ENCODE peak calls at places on chromosomes 12 and 14, in five cellular contexts. O, B, M, K and U are unnamed samples. For H3K4me1, the result is how much of the 10 kb centered on the place peaks cover.

GRCh38 chr12:3271146-3271545 is 194.0 kb downstream of the TSPAN9 start:
- DNase-seq in K (no peak), O (no peak), B (no peak), M (no peak), U (no peak)

GRCh38 chr14:60093606-60094005 is 1.9 kb downstream of the PCNX4 start:
- DNase-seq in O (no peak), B (no peak), M (no peak), K (no peak), U (no peak)

GRCh38 chr14:62711351-62712023 is 333.8 kb downstream of the KCNH5 start:
- DNase-seq in K (no peak), O (no peak), M (no peak), B (no peak), U (no peak)

GRCh38 chr12:22615963-22616501 is 8.9 kb upstream of the ETNK1 start:
- DNase-seq in M (no peak), K (no peak), B (no peak), O (no peak), U (no peak)

GRCh38 chr12:6890789-6891624 is 13.6 kb upstream of the LRRC23 start:
- DNase-seq in K (peak), O (peak), B (peak), M (peak), U (peak)

GRCh38 chr14:34252227-34252626 is 209.8 kb downstream of the SPTSSA start:
- DNase-seq in O (no peak), M (no peak), K (no peak), B (no peak), U (no peak)

GRCh38 chr14:27056586-27056985 is 458.8 kb upstream of the NOVA1 start:
- DNase-seq in O (no peak), M (no peak), B (no peak), K (no peak), U (no peak)

GRCh38 chr12:107411792-107412535 is 273.6 kb upstream of the PWP1 start:
- DNase-seq in M (no peak), K (no peak), B (no peak), O (no peak), U (no peak)

GRCh38 chr14:76083796-76084195 is 67.9 kb upstream of the GPATCH2L start:
- DNase-seq in M (peak), K (no peak), B (no peak), O (no peak), U (no peak)

GRCh38 chr12:1839956-1840550 is 19.7 kb downstream of the LRTM2 start:
- DNase-seq in B (no peak), M (no peak), O (no peak), K (peak), U (no peak)

GRCh38 chr12:22228022-22228875 is 106.3 kb downstream of the ST8SIA1 start:
- DNase-seq in M (no peak), B (no peak), O (no peak), K (no peak), U (no peak)

GRCh38 chr12:39905152-39905551 is 200.7 kb downstream of the SLC2A13 start:
- DNase-seq in M (no peak), K (no peak), O (no peak), B (no peak), U (no peak)

GRCh38 chr12:54404061-54405004 is 14.7 kb downstream of the ITGA5 start:
- DNase-seq in M (peak), K (peak), B (peak), O (peak), U (no peak)

GRCh38 chr12:38282886-38283285 is 33.7 kb upstream of the ALG10B start:
- DNase-seq in O (peak), K (no peak), B (no peak), M (no peak), U (no peak)

GRCh38 chr12:108812324-108812723 is 45.1 kb downstream of the SSH1 start:
- DNase-seq in B (no peak), K (no peak), M (no peak), O (no peak), U (no peak)

GRCh38 chr12:3995276-3995675 is 122.1 kb upstream of the PARP11 start:
- DNase-seq in B (no peak), O (no peak), K (no peak), M (no peak), U (no peak)

GRCh38 chr14:54818201-54819133 is 84.2 kb downstream of the GCH1 start:
- DNase-seq in K (peak), B (no peak), O (no peak), M (peak), U (no peak)

GRCh38 chr14:33849455-33849801 is 101.4 kb downstream of the EGLN3 start:
- DNase-seq in K (no peak), M (no peak), B (no peak), O (no peak), U (no peak)

GRCh38 chr12:57837779-57838562 is 8.6 kb downstream of the CTDSP2 start:
- DNase-seq in B (no peak), K (no peak), M (no peak), O (no peak), U (no peak)

GRCh38 chr14:99590746-99591555 is 13.1 kb downstream of the CCDC85C start:
- DNase-seq in M (no peak), O (no peak), K (no peak), B (no peak), U (no peak)

GRCh38 chr12:114982760-114983159 is 298.8 kb upstream of the TBX3 start:
- DNase-seq in M (peak), K (no peak), B (no peak), O (no peak), U (no peak)

GRCh38 chr12:120462099-120462640 is 7.4 kb downstream of the SRSF9 start:
- DNase-seq in K (no peak), M (no peak), O (no peak), B (no peak), U (no peak)

DNA sequence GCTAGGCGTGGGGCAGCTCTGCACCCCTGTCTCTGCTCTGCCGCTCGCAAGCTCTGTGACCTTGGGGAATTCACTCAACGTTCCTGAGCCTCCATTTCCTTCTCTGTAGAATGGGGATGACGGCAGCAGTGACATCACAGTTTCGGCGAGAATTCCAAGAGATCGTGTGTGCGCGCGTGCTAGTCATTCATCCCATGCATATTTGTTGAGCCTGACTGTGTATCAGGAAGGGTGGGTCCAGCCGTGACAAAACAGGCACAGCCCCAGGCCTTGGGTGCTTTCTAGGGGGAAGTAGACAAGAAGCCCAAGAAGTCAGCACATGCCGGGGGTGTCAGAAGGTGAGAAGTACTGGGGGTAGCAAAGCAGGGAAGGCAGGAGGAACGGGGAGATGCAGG is 145.6 kb upstream of the NCOR2 start:
- DNase-seq in K (no peak), B (no peak), M (no peak), O (no peak), U (peak)
- TF ChIP-seq SRF in K (no peak), B (no peak), M (no peak), O (no peak), U (no peak)

GRCh38 chr14:64502476-64503183 is 1.0 kb downstream of the ZBTB25 start:
- DNase-seq in O (no peak), K (no peak), B (no peak), M (no peak), U (no peak)
- H3K4me1 ChIP-seq in O (under half), K (half or more), B (under half), M (under half), U (under half)

GRCh38 chr12:121678305-121678704 is 8.9 kb upstream of the MORN3 start:
- DNase-seq in K (no peak), M (no peak), O (no peak), B (no peak), U (no peak)
- TF ChIP-seq SRF in K (no peak), M (no peak), O (no peak), B (no peak), U (no peak)

DNA sequence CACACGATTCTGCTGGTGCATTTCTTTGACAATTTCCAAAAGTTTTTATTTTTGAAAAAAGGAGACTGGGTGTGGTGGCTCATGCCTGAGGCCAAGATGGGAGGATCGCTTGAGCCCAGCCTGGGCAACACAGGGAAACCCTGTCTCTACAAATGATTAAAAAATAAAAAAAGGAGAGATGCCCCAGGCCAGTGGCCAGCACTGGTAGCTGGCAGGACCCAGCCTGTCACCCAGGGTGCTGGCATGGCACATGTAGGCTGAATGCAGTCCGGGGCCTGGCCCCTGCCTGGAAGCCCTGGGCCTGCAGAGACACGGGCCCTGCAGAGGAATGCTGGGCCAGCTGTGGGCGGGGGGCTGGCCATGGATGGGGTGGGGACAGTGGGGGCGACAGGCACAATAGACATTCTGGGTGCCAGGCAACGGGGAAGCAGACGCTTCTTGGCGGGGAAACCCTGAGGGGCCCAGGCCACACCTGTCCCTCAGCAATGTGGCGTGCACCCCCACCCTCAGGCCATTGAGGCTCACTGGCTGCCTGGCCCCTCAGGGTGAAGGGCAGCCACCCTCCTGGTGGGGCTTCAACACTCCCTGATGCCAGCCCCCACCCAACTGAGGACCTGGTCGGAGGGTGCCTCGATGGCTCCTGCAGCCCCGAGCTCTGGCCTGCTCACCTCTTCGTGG is 12.0 kb downstream of the TRMT61A start:
- DNase-seq in B (no peak), K (no peak), M (no peak), O (no peak), U (no peak)
- H3K4me1 ChIP-seq in B (under half), K (half or more), M (half or more), O (under half), U (under half)

DNA sequence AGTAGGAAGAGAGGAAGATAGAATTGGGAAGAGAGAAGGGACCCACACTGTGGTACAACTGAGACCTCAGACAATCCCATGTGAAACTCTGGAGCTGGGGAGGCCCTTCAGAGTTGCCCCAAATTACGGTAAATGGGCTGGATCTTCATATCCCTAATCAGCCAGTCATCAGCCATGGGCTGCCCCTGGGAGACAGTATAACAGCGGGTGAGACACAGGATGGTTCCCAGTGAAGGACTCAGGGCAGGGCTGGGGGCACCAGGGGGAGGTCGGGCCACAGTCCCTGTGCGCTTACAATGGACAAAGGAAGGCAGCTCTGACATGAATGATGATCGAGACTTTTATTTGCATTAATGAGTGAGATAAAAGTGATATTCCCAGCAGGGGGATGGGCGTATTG is 74.2 kb upstream of the BDKRB2 start:
- DNase-seq in K (no peak), O (no peak), M (no peak), B (no peak), U (no peak)
- TF ChIP-seq SRF in K (no peak), O (no peak), M (no peak), B (no peak), U (no peak)

GRCh38 chr14:20787025-20787424 is 6.0 kb downstream of the RNASE6 start:
- DNase-seq in K (no peak), O (no peak), B (no peak), M (no peak), U (no peak)
- H3K4me1 ChIP-seq in K (under half), O (under half), B (under half), M (under half), U (under half)

DNA sequence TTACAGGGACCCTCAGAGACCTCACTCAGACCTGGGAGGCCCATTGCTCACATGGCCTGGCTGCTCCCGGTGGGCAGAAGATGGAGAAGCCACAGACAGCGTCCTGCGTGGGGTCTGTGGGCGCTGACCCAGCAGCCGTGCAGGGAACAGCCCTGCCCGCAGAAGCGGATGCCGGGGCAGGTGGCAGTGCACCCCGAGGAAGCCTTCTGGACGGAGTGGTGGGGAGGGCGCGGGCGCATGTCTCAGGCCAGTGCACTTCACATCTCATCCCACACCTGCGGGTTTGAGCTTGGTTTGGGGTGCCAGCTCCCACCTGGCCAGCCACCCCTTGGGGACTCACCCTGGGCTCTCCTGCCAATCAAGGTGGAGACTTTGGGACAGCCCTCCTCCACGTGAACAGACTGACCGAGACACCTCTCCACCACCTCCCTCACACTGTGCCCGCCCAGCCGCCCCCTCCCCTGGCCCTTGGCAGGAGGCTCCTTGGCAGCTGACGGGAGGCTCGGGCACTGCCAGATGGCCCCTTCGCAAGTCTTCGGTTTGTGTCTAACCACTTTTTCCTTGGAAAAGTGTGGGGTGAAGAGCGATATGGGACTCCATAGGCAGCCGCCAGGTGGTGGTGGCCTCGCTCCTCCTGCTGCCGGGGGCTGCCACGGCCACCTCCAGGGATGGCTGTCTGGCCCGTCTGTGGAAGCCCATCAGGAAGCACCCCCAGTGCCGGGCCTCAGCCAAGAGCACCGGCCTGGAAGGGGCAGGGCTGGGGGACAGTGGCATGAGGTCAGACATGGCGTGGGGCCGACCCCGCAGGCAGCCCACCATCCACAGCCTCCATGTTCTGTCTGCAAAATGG is 58.9 kb downstream of the LRCOL1 start:
- DNase-seq in M (no peak), K (no peak), O (no peak), B (no peak), U (no peak)
- TF ChIP-seq SRF in M (no peak), K (no peak), O (no peak), B (no peak), U (no peak)